ENCODE peak calls at places on chromosomes 11 and 22, in nine cellular contexts. C, I, S, N, P, H, R, T and G are unnamed samples.

GRCh38 chr11:107785401-107785800 is 73.2 kb downstream of the SLC35F2 start:
- DNase-seq in C (peak), I (no peak), S (peak), N (no peak), P (no peak), H (no peak), R (peak), T (no peak), G (no peak)

GRCh38 chr11:109972181-109972715 is 120.9 kb upstream of the ZC3H12C start:
- DNase-seq in C (no peak), I (peak), S (no peak), N (no peak), P (no peak), H (no peak), R (no peak), T (peak), G (no peak)

GRCh38 chr22:31089101-31090100 is 8.3 kb downstream of the SMTN start:
- DNase-seq in C (peak), I (no peak), S (peak), N (peak), P (no peak), H (no peak), R (no peak), T (peak), G (no peak)

GRCh38 chr11:5476184-5476819 is 12.2 kb upstream of the OR52D1 start:
- DNase-seq in C (peak), I (peak), S (peak), N (peak), P (no peak), H (no peak), R (peak), T (peak), G (peak)

GRCh38 chr11:398826-399225 is 4.8 kb downstream of the PKP3 start:
- DNase-seq in C (peak), I (peak), S (peak), N (no peak), P (no peak), H (no peak), R (no peak), T (peak), G (no peak)

GRCh38 chr11:76210920-76211851 is 4.9 kb upstream of the WNT11 start:
- DNase-seq in C (no peak), I (peak), S (no peak), N (no peak), P (no peak), H (no peak), R (no peak), T (no peak), G (no peak)

GRCh38 chr11:60840711-60841430 is 1.0 kb upstream of the CCDC86 start:
- DNase-seq in C (peak), I (no peak), S (peak), N (no peak), P (no peak), H (peak), R (no peak), T (peak), G (no peak)

GRCh38 chr11:122229078-122229477 is 113.1 kb upstream of the BLID start:
- DNase-seq in C (no peak), I (no peak), S (no peak), N (no peak), P (no peak), H (peak), R (no peak), T (peak), G (no peak)

GRCh38 chr11:110076388-110076965 is 16.7 kb upstream of the ZC3H12C start:
- DNase-seq in C (no peak), I (peak), S (peak), N (no peak), P (no peak), H (no peak), R (no peak), T (no peak), G (no peak)

GRCh38 chr22:29030618-29031235 is 30.9 kb downstream of the C22orf31 start:
- DNase-seq in C (peak), I (no peak), S (peak), N (no peak), P (no peak), H (no peak), R (no peak), T (peak), G (peak)

GRCh38 chr11:61682093-61682732 is 2.0 kb downstream of the DAGLA start:
- DNase-seq in C (no peak), I (no peak), S (peak), N (peak), P (no peak), H (no peak), R (no peak), T (peak), G (no peak)

GRCh38 chr11:123543796-123544195 is 110.6 kb downstream of the SCN3B start:
- DNase-seq in C (peak), I (peak), S (peak), N (no peak), P (no peak), H (peak), R (no peak), T (peak), G (no peak)

GRCh38 chr11:15097411-15097810 is 17.3 kb upstream of the INSC start:
- DNase-seq in C (no peak), I (no peak), S (peak), N (no peak), P (no peak), H (no peak), R (no peak), T (no peak), G (no peak)

GRCh38 chr11:128745296-128746183 is 51.7 kb downstream of the FLI1 start:
- DNase-seq in C (peak), I (peak), S (no peak), N (no peak), P (no peak), H (peak), R (no peak), T (peak), G (no peak)

GRCh38 chr11:61718613-61719302 is 33.7 kb upstream of the MYRF start:
- DNase-seq in C (peak), I (peak), S (peak), N (no peak), P (no peak), H (no peak), R (no peak), T (peak), G (peak)

GRCh38 chr11:24575392-24575791 is 78.5 kb downstream of the LUZP2 start:
- DNase-seq in C (peak), I (peak), S (peak), N (no peak), P (no peak), H (no peak), R (no peak), T (peak), G (no peak)

GRCh38 chr11:1501421-1502167 is 15.0 kb upstream of the MOB2 start:
- DNase-seq in C (no peak), I (no peak), S (no peak), N (no peak), P (no peak), H (no peak), R (no peak), T (no peak), G (no peak)

GRCh38 chr11:4543561-4543960 is 1.4 kb upstream of the OR52M1 start:
- DNase-seq in C (peak), I (no peak), S (peak), N (no peak), P (no peak), H (no peak), R (no peak), T (peak), G (no peak)

GRCh38 chr11:36746886-36747710 is 149.1 kb upstream of the RAG2 start:
- DNase-seq in C (peak), I (peak), S (peak), N (peak), P (peak), H (peak), R (peak), T (peak), G (peak)

GRCh38 chr11:93131709-93132108 is 66.1 kb downstream of the SLC36A4 start:
- DNase-seq in C (no peak), I (peak), S (peak), N (no peak), P (no peak), H (no peak), R (no peak), T (peak), G (no peak)

GRCh38 chr11:12802418-12803085 is 128.3 kb downstream of the TEAD1 start:
- DNase-seq in C (peak), I (no peak), S (peak), N (no peak), P (no peak), H (no peak), R (no peak), T (peak), G (no peak)

GRCh38 chr11:86932942-86933875 is 22.0 kb downstream of the FZD4 start:
- DNase-seq in C (no peak), I (no peak), S (no peak), N (no peak), P (no peak), H (no peak), R (no peak), T (no peak), G (no peak)

GRCh38 chr22:30159561-30160353 is 79.5 kb downstream of the HORMAD2 start:
- DNase-seq in C (peak), I (peak), S (peak), N (no peak), P (no peak), H (peak), R (no peak), T (peak), G (no peak)

GRCh38 chr11:47375546-47376085 is 2.7 kb downstream of the SPI1 start:
- DNase-seq in C (no peak), I (no peak), S (no peak), N (no peak), P (no peak), H (no peak), R (no peak), T (no peak), G (no peak)

GRCh38 chr22:30305906-30306628 is 16.8 kb upstream of the CASTOR1 start:
- DNase-seq in C (no peak), I (no peak), S (peak), N (no peak), P (no peak), H (no peak), R (no peak), T (peak), G (no peak)

GRCh38 chr11:108597736-108598355 is 4.3 kb upstream of the EXPH5 start:
- DNase-seq in C (no peak), I (no peak), S (peak), N (no peak), P (no peak), H (no peak), R (no peak), T (no peak), G (no peak)

GRCh38 chr11:42200311-42200710 is 740.9 kb upstream of the LRRC4C start:
- DNase-seq in C (no peak), I (no peak), S (no peak), N (no peak), P (no peak), H (no peak), R (no peak), T (no peak), G (no peak)

GRCh38 chr11:71391786-71392185 is 56.4 kb downstream of the DHCR7 start:
- DNase-seq in C (no peak), I (peak), S (no peak), N (no peak), P (no peak), H (no peak), R (no peak), T (no peak), G (no peak)

GRCh38 chr22:27896251-27896650 is 22.8 kb downstream of the PITPNB start:
- DNase-seq in C (no peak), I (no peak), S (no peak), N (no peak), P (no peak), H (no peak), R (no peak), T (no peak), G (no peak)

GRCh38 chr11:73393011-73393380 is 16.8 kb downstream of the RELT start:
- DNase-seq in C (no peak), I (no peak), S (peak), N (no peak), P (no peak), H (no peak), R (no peak), T (peak), G (no peak)

GRCh38 chr22:28951969-28952521 is 68.7 kb downstream of the ZNRF3 start:
- DNase-seq in C (peak), I (no peak), S (no peak), N (peak), P (no peak), H (no peak), R (no peak), T (no peak), G (no peak)

GRCh38 chr11:100592619-100593309 is 94.3 kb upstream of the ARHGAP42 start:
- DNase-seq in C (no peak), I (no peak), S (no peak), N (peak), P (no peak), H (no peak), R (no peak), T (no peak), G (no peak)

GRCh38 chr11:119483881-119484371 is 61.0 kb upstream of the THY1 start:
- DNase-seq in C (no peak), I (no peak), S (no peak), N (peak), P (no peak), H (no peak), R (no peak), T (no peak), G (no peak)

GRCh38 chr11:74735566-74735965 is 4.3 kb upstream of the CHRDL2 start:
- DNase-seq in C (no peak), I (no peak), S (no peak), N (no peak), P (no peak), H (no peak), R (no peak), T (no peak), G (no peak)

GRCh38 chr11:84430661-84431060 is 1144.5 kb upstream of the CCDC90B start:
- DNase-seq in C (no peak), I (no peak), S (no peak), N (peak), P (no peak), H (no peak), R (no peak), T (no peak), G (no peak)

GRCh38 chr11:29780756-29781155 is 236.1 kb downstream of the KCNA4 start:
- DNase-seq in C (no peak), I (no peak), S (no peak), N (no peak), P (no peak), H (no peak), R (no peak), T (no peak), G (no peak)

GRCh38 chr11:75654314-75654713 is 14.5 kb downstream of the MAP6 start:
- DNase-seq in C (peak), I (no peak), S (peak), N (no peak), P (no peak), H (peak), R (no peak), T (no peak), G (no peak)

GRCh38 chr11:118649941-118650340 is 29.5 kb downstream of the TREH start:
- DNase-seq in C (no peak), I (no peak), S (no peak), N (no peak), P (no peak), H (no peak), R (no peak), T (no peak), G (no peak)